ENCODE peak calls at places on chromosomes 5 and 9, in four cellular contexts. O is HT1080, A is nucleus accumbens, G is AG04449. Z is an unnamed sample.

GRCh38 chr9:129626944-129627297 is 958 bp downstream of the NTMT1 start:
- DNase-seq in O (peak; percentile 78), A (no peak), G (peak; percentile 84), Z (peak; percentile 55)

GRCh38 chr9:132647355-132647754 is 22.4 kb downstream of the DDX31 start:
- DNase-seq in O (peak; percentile 97), A (no peak), G (peak; percentile 96), Z (peak; percentile 98)

GRCh38 chr9:30329441-30329840 is 2055.0 kb upstream of the ACO1 start:
- DNase-seq in O (peak; percentile 23), A (no peak), G (no peak), Z (no peak)

GRCh38 chr5:108748354-108749129 is 845 bp downstream of the FER start:
- DNase-seq in O (peak; percentile 99), A (peak; percentile 98), G (peak; percentile 95), Z (peak; percentile 98)

GRCh38 chr5:19314840-19315239 is 673.2 kb downstream of the CDH18 start:
- DNase-seq in O (peak; percentile 84), A (no peak), G (no peak), Z (peak; percentile 72)

GRCh38 chr9:4615251-4615650 is 46.8 kb upstream of the PLPP6 start:
- DNase-seq in O (no peak), A (no peak), G (peak; percentile 38), Z (peak; percentile 66)

GRCh38 chr9:89474939-89475338 is 23.0 kb downstream of the SEMA4D start:
- DNase-seq in O (no peak), A (no peak), G (no peak), Z (no peak)

GRCh38 chr9:13447551-13448422 is 168.3 kb upstream of the MPDZ start:
- DNase-seq in O (no peak), A (no peak), G (no peak), Z (no peak)

GRCh38 chr5:17169507-17169906 is 47.9 kb upstream of the BASP1 start:
- DNase-seq in O (no peak), A (no peak), G (no peak), Z (no peak)

GRCh38 chr9:120257483-120257882 is 322.5 kb downstream of the CDK5RAP2 start:
- DNase-seq in O (peak; percentile 55), A (no peak), G (no peak), Z (no peak)

GRCh38 chr5:93511445-93511844 is 69.6 kb downstream of the NR2F1-AS1 start:
- DNase-seq in O (no peak), A (no peak), G (no peak), Z (no peak)

GRCh38 chr5:94562327-94562971 is 56.0 kb downstream of the KIAA0825 start:
- DNase-seq in O (no peak), A (no peak), G (no peak), Z (no peak)

GRCh38 chr9:90420714-90421513 is 221.7 kb downstream of the DIRAS2 start:
- DNase-seq in O (peak; percentile 21), A (no peak), G (no peak), Z (no peak)

GRCh38 chr5:65197899-65198776 is 283.6 kb downstream of the ADAMTS6 start:
- DNase-seq in O (peak; percentile 55), A (no peak), G (no peak), Z (no peak)

GRCh38 chr9:94638335-94639044 is 828 bp downstream of the FBP1 start:
- DNase-seq in O (no peak), A (no peak), G (no peak), Z (no peak)

GRCh38 chr5:147388171-147388977 is 121.5 kb downstream of the DPYSL3 start:
- DNase-seq in O (peak; percentile 7), A (no peak), G (no peak), Z (no peak)

GRCh38 chr5:31626156-31626555 is 12.8 kb upstream of the PDZD2 start:
- DNase-seq in O (no peak), A (no peak), G (no peak), Z (no peak)

GRCh38 chr5:135195267-135195603 is 161.2 kb upstream of the PITX1 start:
- DNase-seq in O (no peak), A (no peak), G (no peak), Z (no peak)

GRCh38 chr5:73129143-73129542 is 8.8 kb downstream of the TMEM171 start:
- DNase-seq in O (no peak), A (no peak), G (no peak), Z (no peak)

GRCh38 chr5:148584103-148584502 is 70.2 kb downstream of the HTR4 start:
- DNase-seq in O (no peak), A (no peak), G (no peak), Z (no peak)

GRCh38 chr9:10265102-10265708 is 347.6 kb downstream of the PTPRD start:
- DNase-seq in O (peak; percentile 86), A (no peak), G (no peak), Z (peak; percentile 94)

GRCh38 chr5:154418344-154418820 is 27.4 kb upstream of the SAP30L start:
- DNase-seq in O (no peak), A (no peak), G (peak; percentile 16), Z (no peak)

GRCh38 chr9:5442400-5443011 is 4.8 kb upstream of the PLGRKT start:
- DNase-seq in O (no peak), A (no peak), G (no peak), Z (no peak)